ENCODE peak calls at places on chromosomes 3 and 15, in eight cellular contexts. H is cardiac muscle cell, D is body of pancreas, O is keratinocyte, Q is AG04450, S is fibroblast of the aortic adventitia, E is colonic mucosa, K is epithelial cell of esophagus. F is an unnamed sample.

GRCh38 chr3:36928220-36928619 is 16.6 kb downstream of the TRANK1 start:
- DNase-seq in H (no peak), E (no peak), Q (no peak), S (no peak), D (no peak), K (no peak), O (no peak), F (no peak)

GRCh38 chr3:187777331-187778046 is 32.2 kb upstream of the BCL6 start:
- DNase-seq in S (no peak), O (peak), D (no peak), K (peak), Q (no peak), H (no peak), E (no peak), F (peak)

GRCh38 chr3:110738531-110738930 is 333.1 kb upstream of the NECTIN3 start:
- DNase-seq in D (no peak), Q (no peak), K (peak), S (peak), O (no peak), H (no peak), E (no peak), F (no peak)

GRCh38 chr15:90882781-90883525 is 1.4 kb upstream of the FES start:
- DNase-seq in O (no peak), S (no peak), Q (no peak), E (no peak), K (no peak), H (no peak), D (no peak), F (no peak)

GRCh38 chr3:108462899-108463298 is 47.5 kb downstream of the MYH15 start:
- DNase-seq in K (peak), D (no peak), H (peak), S (peak), O (no peak), E (no peak), Q (no peak), F (no peak)

GRCh38 chr3:114867359-114867758 is 279.7 kb downstream of the ZBTB20 start:
- DNase-seq in S (no peak), D (peak), K (peak), O (no peak), H (no peak), E (no peak), Q (no peak), F (no peak)

GRCh38 chr15:63449711-63450110 is 54.7 kb upstream of the USP3 start:
- DNase-seq in H (peak), O (no peak), S (no peak), K (peak), E (peak), D (no peak), Q (no peak), F (no peak)

GRCh38 chr15:37837276-37837675 is 97.2 kb upstream of the TMCO5A start:
- DNase-seq in S (peak), Q (no peak), D (no peak), K (no peak), O (no peak), H (peak), E (no peak), F (no peak)

GRCh38 chr15:65791335-65792129 is 561 bp downstream of the DENND4A start:
- DNase-seq in K (no peak), Q (no peak), E (peak), O (no peak), D (peak), S (peak), H (peak), F (peak)

GRCh38 chr3:127738192-127738840 is 65.6 kb downstream of the ABTB1 start:
- DNase-seq in E (peak), O (no peak), Q (no peak), K (peak), H (peak), D (no peak), S (peak), F (no peak)

GRCh38 chr3:151423091-151423490 is 37.8 kb downstream of the IGSF10 start:
- DNase-seq in H (no peak), K (no peak), S (no peak), Q (no peak), O (no peak), E (no peak), D (no peak), F (no peak)

GRCh38 chr3:52190294-52190841 is 7.6 kb upstream of the ALAS1 start:
- DNase-seq in H (peak), S (peak), K (no peak), D (no peak), E (peak), Q (no peak), O (no peak), F (no peak)

GRCh38 chr3:2847062-2847841 is 262.9 kb downstream of the IL5RA start:
- DNase-seq in Q (no peak), K (no peak), S (no peak), O (no peak), D (no peak), H (no peak), E (no peak), F (no peak)

GRCh38 chr3:198071602-198072285 is 111.7 kb downstream of the LMLN start:
- DNase-seq in S (peak), H (peak), K (peak), E (no peak), Q (peak), O (peak), D (no peak), F (peak)

GRCh38 chr3:138081371-138082084 is 33.9 kb downstream of the DZIP1L start:
- DNase-seq in E (no peak), D (no peak), H (no peak), Q (no peak), O (no peak), K (peak), S (peak), F (no peak)

GRCh38 chr15:101203029-101203428 is 48.8 kb downstream of the CHSY1 start:
- DNase-seq in K (no peak), D (no peak), E (no peak), H (no peak), S (no peak), O (no peak), Q (no peak), F (no peak)

GRCh38 chr3:52721002-52721741 is 15.3 kb downstream of the SPCS1 start:
- DNase-seq in E (no peak), S (no peak), Q (no peak), D (no peak), H (peak), K (no peak), O (no peak), F (peak)

GRCh38 chr3:134644731-134645514 is 5.9 kb downstream of the KY start:
- DNase-seq in E (no peak), H (no peak), Q (no peak), O (no peak), S (no peak), K (no peak), D (no peak), F (peak)

GRCh38 chr3:17432237-17432636 is 310.2 kb downstream of the TBC1D5 start:
- DNase-seq in E (no peak), D (no peak), K (peak), S (peak), Q (no peak), H (peak), O (no peak), F (no peak)

GRCh38 chr15:63135804-63136203 is 14.1 kb downstream of the LACTB start:
- DNase-seq in E (no peak), O (peak), H (peak), K (peak), Q (peak), D (no peak), S (peak), F (no peak)

GRCh38 chr3:158920375-158920774 is 118.5 kb downstream of the MFSD1 start:
- DNase-seq in E (no peak), O (no peak), Q (no peak), K (peak), S (no peak), D (no peak), H (no peak), F (no peak)

GRCh38 chr3:18124501-18124900 is 300.6 kb downstream of the SATB1 start:
- DNase-seq in S (peak), O (peak), K (peak), E (no peak), Q (peak), D (no peak), H (peak), F (no peak)

GRCh38 chr3:151319613-151320012 is 3.0 kb upstream of the GPR87 start:
- DNase-seq in E (no peak), O (no peak), D (no peak), S (no peak), K (peak), H (no peak), Q (no peak), F (no peak)

GRCh38 chr3:183503738-183504137 is 51.8 kb downstream of the KLHL6 start:
- DNase-seq in O (no peak), E (no peak), S (no peak), Q (no peak), D (no peak), H (no peak), K (no peak), F (no peak)

DNA sequence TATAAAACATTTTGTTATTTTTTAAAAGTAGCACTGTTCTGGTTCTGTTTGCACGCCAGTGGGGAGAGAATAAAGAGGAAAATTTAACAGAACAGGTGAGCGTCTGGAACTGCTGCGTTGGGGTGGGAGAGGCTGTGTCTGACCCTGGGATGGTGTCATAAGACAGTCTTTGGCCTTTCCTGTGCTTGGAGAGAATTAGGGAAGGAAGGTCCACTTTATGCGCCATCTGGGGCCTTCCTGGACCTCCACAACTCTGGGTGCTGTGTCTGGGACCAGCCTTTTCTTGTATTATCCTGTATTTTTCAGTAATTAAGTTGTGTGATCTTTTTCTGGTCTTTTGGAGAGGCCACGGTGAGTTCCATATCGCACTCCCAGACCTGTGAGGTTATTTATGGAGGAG is 3.3 kb downstream of the FAM43A start:
- DNase-seq in K (no peak), H (no peak), S (no peak), Q (no peak), D (no peak), O (no peak), E (peak), F (no peak)
- H3K4me3 ChIP-seq in K (no peak), H (no peak), S (peak), Q (peak), D (no peak), O (no peak), E (no peak), F (no peak)

GRCh38 chr3:186241910-186242821 is 119.9 kb downstream of the DGKG start:
- DNase-seq in E (peak), O (peak), Q (no peak), K (peak), H (peak), S (peak), D (peak), F (peak)
- TF ChIP-seq CTCF in E (peak), O (peak), Q (peak), K (peak), H (peak), S (peak), D (peak), F (peak)

GRCh38 chr3:142943349-142943748 is 20.1 kb downstream of the PAQR9 start:
- DNase-seq in H (no peak), S (no peak), O (no peak), Q (no peak), K (no peak), E (no peak), D (no peak), F (no peak)
- H3K4me3 ChIP-seq in H (no peak), S (no peak), O (no peak), Q (no peak), K (no peak), E (no peak), D (no peak), F (no peak)

DNA sequence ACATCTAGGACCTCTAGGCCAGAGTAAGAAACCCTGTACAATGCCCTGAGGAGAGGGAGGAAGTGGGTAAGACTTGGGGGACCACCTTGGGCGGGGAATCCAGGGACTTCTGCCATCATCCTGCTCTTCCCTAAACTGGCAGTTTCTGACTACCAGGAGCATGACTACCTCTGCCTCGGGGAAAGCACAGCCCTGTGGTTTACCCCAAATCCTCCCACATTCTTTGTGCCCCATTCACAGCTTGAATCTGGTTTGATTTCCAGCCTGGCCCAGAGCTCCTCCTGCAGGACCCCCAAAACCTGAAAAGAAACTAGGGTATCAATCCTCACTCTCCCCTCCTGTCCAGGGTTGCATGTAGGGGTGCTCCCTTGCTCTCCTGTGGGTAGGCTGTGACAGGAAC is 4.7 kb downstream of the C3orf18 start:
- DNase-seq in O (no peak), D (no peak), S (peak), Q (no peak), E (no peak), H (peak), K (peak), F (no peak)
- TF ChIP-seq CTCF in O (no peak), D (no peak), S (no peak), Q (no peak), E (no peak), H (no peak), K (no peak), F (no peak)

GRCh38 chr3:189967254-189967865 is 153.3 kb downstream of the P3H2 start:
- DNase-seq in H (peak), E (peak), S (peak), Q (peak), K (peak), O (no peak), D (no peak), F (peak)
- H3K4me3 ChIP-seq in H (no peak), E (no peak), S (no peak), Q (no peak), K (no peak), O (no peak), D (no peak), F (peak)